ENCODE peak calls at places on chromosomes 6 and 20, in nine cellular contexts. C is uterus, L is stomach, S is GM23338, E is transverse colon, O is brain microvascular endothelial cell, D is upper lobe of left lung, W is fibroblast of lung, U is breast epithelium. J is an unnamed sample.

GRCh38 chr6:18154507-18155272 is at the start of gene TPMT:
- DNase-seq in C (peak; percentile 30), L (peak; percentile 32), S (peak; percentile 19), E (peak; percentile 35), O (peak; percentile 8), D (peak; percentile 99), W (no peak), U (no peak), J (no peak)

GRCh38 chr6:116398366-116399005 is 27.7 kb downstream of the DSE start:
- DNase-seq in C (no peak), L (no peak), S (no peak), E (no peak), O (peak; percentile 58), D (no peak), W (peak; percentile 64), U (no peak), J (no peak)

GRCh38 chr6:34809914-34810882 is 18.3 kb downstream of the BLTP3A start:
- DNase-seq in C (no peak), L (no peak), S (no peak), E (no peak), O (peak; percentile 12), D (no peak), W (no peak), U (no peak), J (no peak)

GRCh38 chr6:1485678-1486077 is 96.3 kb downstream of the FOXF2 start:
- DNase-seq in C (no peak), L (no peak), S (no peak), E (no peak), O (peak; percentile 89), D (no peak), W (peak; percentile 92), U (no peak), J (no peak)

GRCh38 chr20:22507240-22507961 is 77.0 kb downstream of the FOXA2 start:
- DNase-seq in C (no peak), L (no peak), S (no peak), E (no peak), O (no peak), D (no peak), W (no peak), U (no peak), J (no peak)

GRCh38 chr6:31266721-31267360 is 5.1 kb downstream of the HLA-C start:
- DNase-seq in C (no peak), L (no peak), S (no peak), E (no peak), O (no peak), D (no peak), W (no peak), U (no peak), J (no peak)

GRCh38 chr6:33118525-33119123 is 42.8 kb downstream of the HLA-DPB1 start:
- DNase-seq in C (no peak), L (no peak), S (peak; percentile 80), E (no peak), O (peak; percentile 16), D (no peak), W (peak; percentile 66), U (no peak), J (no peak)

GRCh38 chr6:116314878-116315277 is 35.1 kb upstream of the TSPYL1 start:
- DNase-seq in C (no peak), L (no peak), S (no peak), E (no peak), O (no peak), D (no peak), W (no peak), U (no peak), J (no peak)

GRCh38 chr6:36032245-36032644 is 4.6 kb downstream of the MAPK14 start:
- DNase-seq in C (no peak), L (no peak), S (no peak), E (no peak), O (no peak), D (no peak), W (no peak), U (no peak), J (no peak)

GRCh38 chr6:36028887-36029324 is 1.3 kb downstream of the MAPK14 start:
- DNase-seq in C (peak; percentile 71), L (peak; percentile 75), S (peak; percentile 54), E (peak; percentile 70), O (peak; percentile 69), D (no peak), W (peak; percentile 80), U (no peak), J (peak; percentile 24)

GRCh38 chr6:36027501-36028087 is at the start of gene MAPK14:
- DNase-seq in C (peak; percentile 100), L (peak; percentile 99), S (peak; percentile 100), E (peak; percentile 99), O (peak; percentile 100), D (peak; percentile 96), W (peak; percentile 100), U (peak; percentile 99), J (peak; percentile 95)

GRCh38 chr6:36028088-36028886 is 679 bp downstream of the MAPK14 start:
- DNase-seq in C (peak; percentile 50), L (peak; percentile 39), S (peak; percentile 37), E (peak; percentile 36), O (peak; percentile 1), D (peak; percentile 86), W (peak; percentile 10), U (no peak), J (peak; percentile 60)

DNA sequence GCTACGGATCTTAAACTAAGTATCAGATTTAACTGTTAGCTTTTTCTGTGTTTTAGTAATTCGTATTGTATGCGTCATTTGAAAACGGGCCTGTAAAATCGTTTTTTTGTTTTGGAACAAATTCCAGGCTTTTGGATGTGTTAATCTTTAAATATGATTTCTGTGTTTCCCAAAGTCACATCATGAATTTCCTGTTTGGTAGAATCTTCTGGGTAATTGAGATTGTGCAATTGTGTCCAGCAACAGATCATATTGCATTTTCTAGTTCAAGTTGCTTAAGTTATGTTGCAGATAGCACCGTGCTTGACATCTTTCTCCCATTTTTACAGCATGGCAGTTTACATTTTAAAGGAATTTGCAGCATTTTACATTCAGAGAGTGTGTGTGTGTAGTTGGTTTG is 1.9 kb downstream of the MAPK14 start:
- DNase-seq in C (no peak), L (no peak), S (no peak), E (no peak), O (peak; percentile 43), D (no peak), W (peak; percentile 91), U (no peak), J (no peak)
- TF ChIP-seq CTCF in C (no peak), L (no peak), S (no peak), E (no peak), O (no peak), D (no peak), W (no peak), U (no peak), J (no peak)

DNA sequence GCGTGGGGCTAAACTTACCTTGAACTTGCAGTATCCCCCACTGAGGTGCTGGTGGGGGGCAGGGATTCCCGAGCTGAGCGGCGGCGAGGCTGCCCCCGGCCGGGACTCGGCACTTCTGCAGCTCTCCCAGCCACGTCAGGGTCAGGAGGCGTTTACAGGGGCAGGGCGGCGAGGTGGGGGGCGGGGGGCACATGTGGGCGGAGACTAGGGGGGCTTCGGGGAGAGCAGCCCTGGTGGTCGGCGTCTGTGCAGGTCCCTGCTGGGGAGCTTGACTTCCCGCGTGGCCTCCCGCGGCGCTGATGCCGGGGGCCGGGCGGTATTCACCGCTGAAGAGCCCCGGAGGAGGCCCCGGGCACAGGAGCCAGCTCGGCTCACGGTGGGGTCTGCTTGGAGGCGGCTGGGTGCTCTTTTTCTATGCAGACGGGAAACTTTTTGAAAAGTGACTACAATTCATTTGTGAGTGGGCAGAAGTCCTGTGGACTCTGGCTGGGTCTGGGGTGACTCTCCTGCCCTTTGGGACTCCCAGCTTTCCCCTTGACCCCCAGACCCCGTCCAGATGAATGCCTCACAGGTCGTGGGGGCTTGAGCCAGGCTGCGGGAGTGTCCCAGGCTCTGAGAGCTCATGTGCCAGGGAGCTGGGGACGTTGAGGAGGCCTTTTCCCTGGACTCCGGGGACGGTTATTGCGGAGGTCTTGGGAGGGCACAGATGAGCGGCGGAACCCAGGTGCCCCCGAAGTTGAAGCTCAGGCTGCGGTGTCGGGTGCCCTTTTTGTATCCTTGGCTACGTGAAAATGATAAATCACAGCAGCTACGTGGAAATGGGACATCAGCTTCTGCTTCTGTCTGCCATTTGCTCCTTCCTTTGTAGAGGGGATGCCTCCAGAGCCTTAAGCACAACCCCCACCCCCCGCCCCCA is 75.9 kb upstream of the GATA5 start:
- DNase-seq in C (no peak), L (no peak), S (peak; percentile 47), E (no peak), O (no peak), D (peak; percentile 69), W (no peak), U (no peak), J (no peak)
- H3K27me3 ChIP-seq in C (no peaks in the 10 kb centered on the region), L (peaks cover 97% of the 10 kb centered on the region), S (peaks cover 17% of the 10 kb centered on the region), E (peaks cover 94% of the 10 kb centered on the region), O (peaks cover 47% of the 10 kb centered on the region), D (no peaks in the 10 kb centered on the region), W (peaks cover 35% of the 10 kb centered on the region), U (peaks cover 94% of the 10 kb centered on the region), J (no peaks in the 10 kb centered on the region)

DNA sequence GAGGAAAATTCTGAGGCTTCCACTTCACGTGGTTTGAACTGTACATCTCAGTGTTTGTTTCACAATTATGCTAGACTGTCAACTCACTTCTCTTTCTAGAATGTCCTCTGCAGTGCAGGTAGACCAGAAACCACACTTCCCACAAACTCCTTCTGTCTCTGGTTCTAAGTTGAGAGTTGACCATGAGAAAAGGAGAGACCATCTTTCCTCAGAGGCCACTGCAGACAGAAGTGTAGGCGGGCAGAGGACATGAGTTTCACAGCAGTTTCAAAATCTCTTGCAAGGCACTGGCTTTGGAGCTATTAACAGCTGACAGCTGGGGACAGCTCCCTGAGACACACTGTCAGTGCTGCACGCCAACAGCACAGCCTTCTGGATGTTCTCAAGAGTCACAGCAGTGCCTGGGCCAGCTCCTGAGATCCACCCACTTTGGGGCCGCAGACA is 55.4 kb upstream of the MOXD1 start:
- DNase-seq in C (no peak), L (peak; percentile 25), S (no peak), E (peak; percentile 20), O (no peak), D (no peak), W (peak; percentile 21), U (no peak), J (peak; percentile 61)
- H3K36me3 ChIP-seq in C (no peaks in the 10 kb centered on the region), L (peaks cover 72% of the 10 kb centered on the region), S (peaks cover 9% of the 10 kb centered on the region), E (peaks cover 33% of the 10 kb centered on the region), O (peaks cover 6% of the 10 kb centered on the region), D (peaks cover 19% of the 10 kb centered on the region), W (peaks cover 4% of the 10 kb centered on the region), U (peaks cover 10% of the 10 kb centered on the region), J (peaks cover 7% of the 10 kb centered on the region)

GRCh38 chr6:152270301-152270925 is 366.7 kb downstream of the SYNE1 start:
- DNase-seq in C (no peak), L (no peak), S (no peak), E (no peak), O (peak; percentile 38), D (no peak), W (peak; percentile 34), U (no peak), J (no peak)

GRCh38 chr6:152268846-152269442 is 368.2 kb downstream of the SYNE1 start:
- DNase-seq in C (no peak), L (no peak), S (no peak), E (no peak), O (no peak), D (peak; percentile 41), W (no peak), U (no peak), J (no peak)

GRCh38 chr6:152271681-152272464 is 365.3 kb downstream of the SYNE1 start:
- DNase-seq in C (peak; percentile 36), L (no peak), S (no peak), E (peak; percentile 21), O (peak; percentile 12), D (no peak), W (peak; percentile 57), U (peak; percentile 24), J (peak; percentile 15)

GRCh38 chr6:152265651-152266050 is 371.5 kb downstream of the SYNE1 start:
- DNase-seq in C (no peak), L (no peak), S (no peak), E (no peak), O (no peak), D (no peak), W (no peak), U (no peak), J (no peak)

DNA sequence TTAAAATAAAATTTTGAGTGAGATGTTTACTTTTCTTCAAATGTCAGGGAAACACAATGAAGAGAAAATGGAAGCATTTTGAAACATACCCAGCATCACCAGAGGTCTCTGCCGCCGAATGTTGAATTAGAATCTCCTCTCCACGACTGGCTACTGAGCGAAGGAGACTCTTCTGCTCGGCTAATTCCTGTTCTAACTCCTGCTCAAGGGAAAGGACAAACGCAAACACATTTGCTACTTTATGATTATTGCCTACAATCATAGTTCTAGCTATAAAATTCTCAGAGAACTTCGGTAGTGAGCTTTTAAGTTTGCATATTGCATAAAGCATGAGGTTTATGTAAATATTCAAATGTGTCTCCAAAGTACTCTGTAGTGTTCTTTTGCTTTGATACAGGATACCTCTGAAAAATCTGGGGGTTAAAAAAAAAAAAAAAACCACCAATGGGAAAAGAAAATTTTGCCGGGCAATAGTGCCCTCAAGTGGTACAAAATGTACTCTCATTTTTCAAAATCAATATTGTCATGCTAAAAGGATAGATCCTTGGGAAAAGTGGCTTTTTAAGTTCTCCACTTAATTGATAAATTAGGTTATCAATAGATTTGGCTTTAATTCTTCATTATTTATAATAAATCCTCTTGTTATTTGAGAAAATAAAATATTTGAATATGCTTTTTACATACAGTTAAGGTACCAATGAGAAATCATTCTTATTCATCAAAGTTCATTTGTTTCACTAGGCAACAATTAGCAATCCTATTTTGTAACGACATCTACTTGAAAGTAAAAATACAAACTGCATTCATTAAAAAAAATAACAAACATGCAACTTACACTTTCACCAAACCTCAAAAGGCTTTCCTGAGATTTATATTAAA is 369.0 kb downstream of the SYNE1 start:
- DNase-seq in C (peak; percentile 42), L (no peak), S (peak; percentile 74), E (no peak), O (no peak), D (no peak), W (peak; percentile 39), U (no peak), J (no peak)
- TF ChIP-seq CTCF in C (peak; percentile 59), L (peak; percentile 25), S (peak; percentile 48), E (peak; percentile 48), O (peak; percentile 42), D (no peak), W (peak; percentile 38), U (peak; percentile 14), J (peak; percentile 47)